ENCODE peak calls at places on chromosomes 6 and 20, in six cellular contexts. O is cardiac fibroblast; I is CD8-positive, alpha-beta T cell; K is HL-60; X is omental fat pad; U is astrocyte of the cerebellum. F is an unnamed sample.

GRCh38 chr20:35838213-35838612 is 66.4 kb downstream of the PHF20 start:
- DNase-seq in O (no peak), I (no peak), K (no peak), X (no peak), U (no peak), F (no peak)

GRCh38 chr6:26097268-26097875 is 10.1 kb downstream of the HFE start:
- DNase-seq in O (peak), I (peak), K (peak), X (no peak), U (peak), F (no peak)

GRCh38 chr6:46367365-46367764 is 123.9 kb downstream of the RCAN2 start:
- DNase-seq in O (no peak), I (no peak), K (no peak), X (no peak), U (no peak), F (no peak)

GRCh38 chr20:63082308-63082938 is 75.7 kb upstream of the BHLHE23 start:
- DNase-seq in O (peak), I (peak), K (no peak), X (no peak), U (no peak), F (no peak)

GRCh38 chr6:148457137-148457842 is 114.7 kb downstream of the SASH1 start:
- DNase-seq in O (peak), I (no peak), K (no peak), X (no peak), U (no peak), F (no peak)

GRCh38 chr6:129844118-129844891 is 16.8 kb downstream of the TMEM244 start:
- DNase-seq in O (peak), I (no peak), K (no peak), X (no peak), U (no peak), F (peak)

GRCh38 chr6:36121752-36122494 is 8.4 kb upstream of the MAPK13 start:
- DNase-seq in O (no peak), I (no peak), K (no peak), X (no peak), U (no peak), F (no peak)

GRCh38 chr6:22838346-22838745 is 269.0 kb downstream of the HDGFL1 start:
- DNase-seq in O (no peak), I (no peak), K (no peak), X (no peak), U (no peak), F (no peak)

GRCh38 chr6:24659547-24659946 is 7.2 kb downstream of the TDP2 start:
- DNase-seq in O (peak), I (no peak), K (no peak), X (no peak), U (no peak), F (no peak)

GRCh38 chr6:136991614-136992013 is 53.2 kb downstream of the IL20RA start:
- DNase-seq in O (no peak), I (no peak), K (no peak), X (no peak), U (no peak), F (no peak)

GRCh38 chr6:161439093-161439492 is 165.2 kb upstream of the AGPAT4 start:
- DNase-seq in O (peak), I (no peak), K (no peak), X (no peak), U (peak), F (peak)

GRCh38 chr6:26299286-26300042 is 65.5 kb upstream of the BTN3A2 start:
- DNase-seq in O (peak), I (no peak), K (no peak), X (no peak), U (no peak), F (no peak)

GRCh38 chr6:114342086-114342825 is 567 bp downstream of the HS3ST5 start:
- DNase-seq in O (peak), I (no peak), K (no peak), X (no peak), U (no peak), F (no peak)

GRCh38 chr6:42153921-42154320 is 11.5 kb upstream of the C6orf132 start:
- DNase-seq in O (no peak), I (no peak), K (no peak), X (no peak), U (no peak), F (no peak)

GRCh38 chr6:79802657-79803310 is 144.6 kb downstream of the ELOVL4 start:
- DNase-seq in O (no peak), I (no peak), K (no peak), X (no peak), U (no peak), F (no peak)

GRCh38 chr6:13229205-13230085 is 98.9 kb downstream of the TBC1D7 start:
- DNase-seq in O (peak), I (peak), K (no peak), X (no peak), U (no peak), F (no peak)

GRCh38 chr6:13237318-13237717 is 91.0 kb downstream of the TBC1D7 start:
- DNase-seq in O (no peak), I (no peak), K (no peak), X (no peak), U (no peak), F (no peak)

GRCh38 chr6:13234130-13234529 is 94.2 kb downstream of the TBC1D7 start:
- DNase-seq in O (no peak), I (no peak), K (no peak), X (no peak), U (no peak), F (peak)

GRCh38 chr6:13235339-13235738 is 93.0 kb downstream of the TBC1D7 start:
- DNase-seq in O (no peak), I (no peak), K (no peak), X (no peak), U (no peak), F (no peak)

GRCh38 chr6:13233106-13233505 is 95.2 kb downstream of the TBC1D7 start:
- DNase-seq in O (no peak), I (no peak), K (no peak), X (no peak), U (no peak), F (no peak)
- TF ChIP-seq CTCF in O (no peak), I (no peak), K (no peak), X (no peak), U (no peak), F (no peak)

GRCh38 chr6:34233867-34234266 is 2.8 kb upstream of the HMGA1 start:
- DNase-seq in O (no peak), I (no peak), K (no peak), X (no peak), U (no peak), F (no peak)

GRCh38 chr6:34236423-34237315 is at the start of gene HMGA1:
- DNase-seq in O (peak), I (peak), K (peak), X (peak), U (peak), F (no peak)

GRCh38 chr6:34237316-34237721 is 646 bp downstream of the HMGA1 start:
- DNase-seq in O (no peak), I (no peak), K (no peak), X (no peak), U (no peak), F (no peak)

GRCh38 chr6:34234667-34235604 is 1.7 kb upstream of the HMGA1 start:
- DNase-seq in O (no peak), I (no peak), K (no peak), X (no peak), U (no peak), F (no peak)

GRCh38 chr6:34235605-34236422 is 859 bp upstream of the HMGA1 start:
- DNase-seq in O (peak), I (peak), K (peak), X (no peak), U (no peak), F (no peak)
- TF ChIP-seq CTCF in O (peak), I (no peak), K (no peak), X (no peak), U (no peak), F (no peak)

GRCh38 chr6:68958327-68958726 is 323.2 kb downstream of the ADGRB3 start:
- DNase-seq in O (peak), I (no peak), K (no peak), X (no peak), U (no peak), F (no peak)
- TF ChIP-seq CTCF in O (no peak), I (no peak), K (no peak), X (no peak), U (no peak), F (no peak)

GRCh38 chr20:61662226-61662945 is 403.3 kb downstream of the TAF4 start:
- DNase-seq in O (no peak), I (no peak), K (no peak), X (no peak), U (no peak), F (no peak)
- TF ChIP-seq CTCF in O (no peak), I (no peak), K (no peak), X (no peak), U (no peak), F (no peak)

DNA sequence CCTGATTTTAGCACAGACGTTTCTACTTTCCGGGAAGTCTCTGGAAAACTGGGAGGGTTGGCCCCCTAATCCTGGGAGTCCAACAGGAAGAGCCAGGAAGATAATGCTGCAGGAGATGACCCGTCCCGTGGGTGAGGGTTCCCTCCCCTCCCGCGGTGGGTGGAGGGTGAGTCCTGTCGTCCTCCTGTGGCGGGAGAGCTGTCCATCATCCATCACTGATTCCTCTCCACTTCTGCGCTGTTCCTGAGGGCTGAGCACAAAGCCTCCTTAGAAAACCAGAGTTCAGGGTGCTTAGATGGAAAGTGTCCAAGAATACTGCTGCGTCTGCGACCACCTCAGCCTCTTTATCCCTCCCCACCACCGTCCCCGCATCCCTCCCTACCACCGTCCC is 6.1 kb upstream of the CCR6 start:
- DNase-seq in O (no peak), I (no peak), K (no peak), X (no peak), U (no peak), F (no peak)
- TF ChIP-seq CTCF in O (no peak), I (no peak), K (no peak), X (no peak), U (no peak), F (no peak)

GRCh38 chr6:167501831-167502385 is 177.0 kb downstream of the TTLL2 start:
- DNase-seq in O (no peak), I (no peak), K (no peak), X (no peak), U (no peak), F (no peak)
- TF ChIP-seq CTCF in O (no peak), I (no peak), K (no peak), X (no peak), U (peak), F (no peak)

DNA sequence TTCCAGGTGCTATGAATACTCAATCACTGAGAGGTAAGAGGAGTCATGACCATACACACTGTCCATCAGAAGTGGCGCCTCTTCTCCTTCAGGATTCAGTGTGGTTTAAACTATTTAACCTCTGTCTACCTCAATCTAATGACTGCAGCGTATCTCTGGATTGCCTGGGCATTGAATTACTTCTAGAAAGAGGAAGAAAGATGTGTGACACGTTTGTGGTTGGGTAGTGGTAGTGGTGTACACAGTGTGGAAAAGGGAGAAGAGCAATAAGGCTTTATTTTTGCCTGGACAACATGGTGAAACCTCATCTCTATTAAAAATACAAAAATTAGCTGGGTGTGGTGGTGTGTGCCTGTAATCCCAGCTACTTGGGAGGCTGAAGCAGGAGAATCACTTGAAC is 38.0 kb upstream of the ECHDC1 start:
- DNase-seq in O (no peak), I (no peak), K (no peak), X (no peak), U (no peak), F (no peak)
- TF ChIP-seq CTCF in O (no peak), I (no peak), K (no peak), X (no peak), U (no peak), F (no peak)

F was measured in AG04449.